ENCODE peak calls at places on chromosomes 16 and 17, in four cellular contexts. Y is GM12878, U is H1, X is HCT116. T is an unnamed sample. For H3K9me3, the result is how much of the 10 kb centered on the place peaks cover.

GRCh38 chr16:11985250-11985649 is 8.7 kb downstream of the SNX29 start:
- DNase-seq in Y (no peak), U (no peak), X (no peak), T (no peak)

GRCh38 chr17:61729690-61730268 is 133.5 kb downstream of the BRIP1 start:
- DNase-seq in Y (no peak), U (no peak), X (no peak), T (no peak)

GRCh38 chr17:61418433-61418832 is 18.8 kb downstream of the TBX2 start:
- DNase-seq in Y (no peak), U (no peak), X (no peak), T (no peak)

GRCh38 chr17:73068322-73069153 is 23.9 kb downstream of the SLC39A11 start:
- DNase-seq in Y (no peak), U (no peak), X (no peak), T (no peak)

GRCh38 chr17:46002311-46002972 is 3.4 kb downstream of the STH start:
- DNase-seq in Y (peak), U (peak), X (peak), T (peak)

GRCh38 chr16:22622703-22623102 is 112.0 kb downstream of the NPIPB5 start:
- DNase-seq in Y (no peak), U (no peak), X (no peak), T (no peak)

GRCh38 chr17:13202835-13203234 is 185.0 kb upstream of the ELAC2 start:
- DNase-seq in Y (no peak), U (no peak), X (no peak), T (no peak)

GRCh38 chr16:11349599-11350276 is 4.5 kb downstream of the RMI2 start:
- DNase-seq in Y (no peak), U (no peak), X (no peak), T (no peak)

GRCh38 chr17:34570491-34570890 is 8.9 kb upstream of the TMEM132E start:
- DNase-seq in Y (no peak), U (no peak), X (no peak), T (no peak)

GRCh38 chr16:84768061-84768797 is 51.6 kb upstream of the CRISPLD2 start:
- DNase-seq in Y (no peak), U (no peak), X (no peak), T (no peak)

GRCh38 chr17:78973792-78974520 is 5.8 kb downstream of the LGALS3BP start:
- DNase-seq in Y (no peak), U (no peak), X (no peak), T (no peak)

GRCh38 chr17:47427985-47428384 is 102.9 kb upstream of the NPEPPS start:
- DNase-seq in Y (no peak), U (no peak), X (no peak), T (no peak)

GRCh38 chr16:89476379-89476778 is 14.0 kb downstream of the ANKRD11 start:
- DNase-seq in Y (no peak), U (no peak), X (no peak), T (no peak)

GRCh38 chr16:89481556-89481955 is 8.8 kb downstream of the ANKRD11 start:
- DNase-seq in Y (no peak), U (no peak), X (no peak), T (no peak)

GRCh38 chr16:89476811-89477261 is 13.5 kb downstream of the ANKRD11 start:
- DNase-seq in Y (peak), U (no peak), X (no peak), T (no peak)

GRCh38 chr16:89475144-89475543 is 15.2 kb downstream of the ANKRD11 start:
- DNase-seq in Y (no peak), U (no peak), X (no peak), T (no peak)

GRCh38 chr16:89478576-89479221 is 11.7 kb downstream of the ANKRD11 start:
- DNase-seq in Y (no peak), U (no peak), X (no peak), T (no peak)
- TF ChIP-seq YY1 in Y (no peak), U (no peak), X (no peak), T (no peak)

GRCh38 chr17:26818736-26819135 is 475.2 kb upstream of the WSB1 start:
- DNase-seq in Y (no peak), U (no peak), X (peak), T (no peak)
- H3K9me3 ChIP-seq in Y (under half), U (half or more), X (half or more), T (half or more)

GRCh38 chr16:56610609-56611111 is 2.3 kb downstream of the MT2A start:
- DNase-seq in Y (no peak), U (no peak), X (no peak), T (no peak)

GRCh38 chr16:56609463-56609921 is 1.1 kb downstream of the MT2A start:
- DNase-seq in Y (peak), U (no peak), X (peak), T (no peak)

GRCh38 chr16:56610017-56610608 is 1.7 kb downstream of the MT2A start:
- DNase-seq in Y (peak), U (no peak), X (peak), T (no peak)

GRCh38 chr16:56613706-56614105 is 5.3 kb downstream of the MT2A start:
- DNase-seq in Y (no peak), U (no peak), X (no peak), T (no peak)

DNA sequence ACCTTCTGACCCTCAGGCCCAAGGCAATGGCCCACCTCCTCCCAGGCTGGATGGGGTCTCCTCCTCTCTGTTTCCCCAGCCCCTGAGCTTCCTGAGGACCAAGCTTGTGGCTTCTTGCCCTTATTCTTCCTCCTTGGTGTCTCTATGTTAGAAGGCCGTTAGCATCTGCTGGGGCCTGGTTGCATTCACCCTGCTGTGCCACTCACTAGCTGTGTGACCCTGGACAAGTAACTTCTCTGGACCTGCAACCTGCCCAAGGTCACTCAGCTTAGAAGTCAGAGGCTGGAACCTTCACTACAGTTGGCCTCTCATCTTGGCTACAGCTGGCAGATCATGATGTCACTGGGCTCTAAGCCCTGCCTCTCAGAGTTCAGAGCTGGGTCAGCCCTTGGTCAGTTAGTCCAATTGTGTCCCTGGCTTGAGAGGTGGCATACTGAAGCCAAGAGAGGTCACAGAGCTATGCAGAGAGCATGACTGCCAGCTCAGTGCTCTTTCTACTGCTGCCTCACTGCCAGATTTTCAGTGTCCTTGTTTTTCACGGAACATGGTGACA is 3.0 kb downstream of the MT2A start:
- DNase-seq in Y (no peak), U (no peak), X (peak), T (no peak)
- TF ChIP-seq YY1 in Y (no peak), U (no peak), X (no peak), T (no peak)

DNA sequence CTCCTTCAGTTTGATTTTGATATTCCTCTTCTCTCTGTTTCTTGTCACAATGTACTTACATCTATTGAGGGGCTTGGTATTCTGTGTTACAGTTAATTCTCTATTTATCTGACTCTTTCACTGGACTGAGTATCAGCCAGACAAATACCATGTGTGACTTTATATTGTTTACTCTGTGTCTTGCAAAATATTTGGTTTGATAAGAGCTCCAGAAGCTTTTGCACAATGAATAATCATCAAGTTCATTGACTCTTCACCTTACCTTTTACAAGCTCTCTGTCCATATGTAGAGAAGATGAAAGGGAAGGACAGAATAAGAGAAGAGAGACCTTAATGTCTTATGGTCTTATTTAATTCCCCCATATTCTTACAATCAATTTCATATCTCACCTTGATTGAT is 877.7 kb upstream of the CDH8 start:
- DNase-seq in Y (no peak), U (no peak), X (no peak), T (no peak)
- H3K9me3 ChIP-seq in Y (under half), U (under half), X (under half), T (under half)

DNA sequence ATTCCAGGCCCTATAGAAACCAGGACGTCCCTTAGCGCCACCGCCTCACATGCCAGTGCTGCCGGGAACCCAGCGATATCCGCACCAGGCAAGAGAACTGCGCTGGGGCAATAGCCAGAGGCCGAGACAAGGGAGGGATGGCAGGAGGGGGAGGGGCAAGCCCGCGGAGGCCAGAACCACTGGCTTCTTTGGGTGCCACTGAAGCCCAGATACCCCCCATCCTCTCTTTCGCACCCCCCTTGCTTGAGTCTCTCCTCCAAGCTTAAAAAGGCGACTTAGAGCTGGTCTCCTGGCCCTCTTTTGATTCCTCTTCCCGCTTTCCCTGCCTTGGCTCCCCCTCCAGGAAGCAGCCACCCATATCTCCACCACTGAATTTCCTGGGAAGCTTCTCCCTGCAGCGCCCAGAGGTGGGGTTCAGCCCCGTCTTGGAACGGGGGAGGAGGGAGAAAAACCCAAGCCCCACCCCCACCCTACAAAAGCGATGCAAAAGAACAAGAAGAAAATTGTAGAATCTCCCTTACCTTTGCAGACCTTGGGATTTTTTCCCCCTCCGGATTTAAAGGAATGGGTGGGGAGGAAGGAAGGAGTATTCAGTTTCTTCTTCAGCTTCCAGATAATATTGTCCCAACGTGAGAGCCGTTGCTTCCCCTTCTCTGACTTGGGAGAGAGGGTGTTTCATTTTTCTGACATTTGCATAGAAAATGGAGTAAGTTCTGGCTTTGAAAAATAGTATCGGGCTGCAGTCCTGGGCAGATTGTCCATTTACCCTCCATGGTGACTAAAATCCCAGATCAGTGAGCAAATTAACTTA is 622 bp downstream of the HOXB6 start:
- DNase-seq in Y (no peak), U (no peak), X (peak), T (no peak)
- TF ChIP-seq YY1 in Y (no peak), U (no peak), X (peak), T (no peak)

GRCh38 chr17:16593356-16594102 is 24.5 kb upstream of the ZNF287 start:
- DNase-seq in Y (no peak), U (no peak), X (no peak), T (no peak)
- H3K9me3 ChIP-seq in Y (under half), U (under half), X (under half), T (under half)

DNA sequence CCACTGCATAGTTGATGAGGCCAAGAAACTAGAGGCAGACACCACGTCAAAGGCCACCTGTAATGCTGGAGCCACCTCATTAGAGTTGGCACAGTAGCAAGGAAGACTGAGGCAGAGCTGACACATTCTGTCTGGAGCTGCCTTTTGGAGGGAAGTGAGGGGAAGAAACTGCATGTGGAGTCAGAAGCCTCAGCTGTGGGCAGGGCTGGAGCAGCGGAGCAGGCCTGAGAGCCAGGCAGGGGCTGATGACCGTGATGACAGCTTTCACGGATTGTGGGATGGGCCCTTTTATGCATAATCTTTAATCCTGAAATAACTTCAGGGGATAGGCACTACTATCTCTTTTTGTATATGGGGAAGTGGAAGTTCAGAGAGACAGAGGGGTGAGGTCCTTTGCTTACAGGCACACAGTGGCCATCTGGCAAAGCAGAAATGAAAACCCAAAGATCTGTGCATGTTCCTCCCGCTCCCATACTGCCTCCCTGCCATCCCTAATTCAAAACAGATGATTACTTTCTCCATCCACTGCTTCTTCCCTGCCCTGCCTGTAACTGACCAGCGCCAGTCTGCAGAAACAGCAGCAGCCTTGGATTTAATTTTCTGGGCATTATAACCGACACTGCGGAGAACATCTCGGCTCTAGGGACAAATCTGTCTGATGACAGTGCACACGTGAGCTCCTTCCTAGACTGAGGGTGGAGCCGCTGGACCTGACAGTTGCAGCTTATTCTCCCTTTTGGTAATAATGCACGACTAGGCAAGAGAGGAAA is 95.2 kb downstream of the UTP18 start:
- DNase-seq in Y (no peak), U (no peak), X (no peak), T (no peak)
- TF ChIP-seq YY1 in Y (no peak), U (no peak), X (no peak), T (no peak)

GRCh38 chr16:35575432-35575821 is 2116.0 kb downstream of the TP53TG3F start:
- DNase-seq in Y (no peak), U (no peak), X (no peak), T (no peak)

GRCh38 chr16:35573407-35573806 is 2114.0 kb downstream of the TP53TG3F start:
- DNase-seq in Y (no peak), U (no peak), X (no peak), T (no peak)

GRCh38 chr16:35574011-35574410 is 2114.6 kb downstream of the TP53TG3F start:
- DNase-seq in Y (no peak), U (no peak), X (no peak), T (no peak)

GRCh38 chr16:35572186-35572585 is 2112.8 kb downstream of the TP53TG3F start:
- DNase-seq in Y (no peak), U (no peak), X (no peak), T (no peak)

DNA sequence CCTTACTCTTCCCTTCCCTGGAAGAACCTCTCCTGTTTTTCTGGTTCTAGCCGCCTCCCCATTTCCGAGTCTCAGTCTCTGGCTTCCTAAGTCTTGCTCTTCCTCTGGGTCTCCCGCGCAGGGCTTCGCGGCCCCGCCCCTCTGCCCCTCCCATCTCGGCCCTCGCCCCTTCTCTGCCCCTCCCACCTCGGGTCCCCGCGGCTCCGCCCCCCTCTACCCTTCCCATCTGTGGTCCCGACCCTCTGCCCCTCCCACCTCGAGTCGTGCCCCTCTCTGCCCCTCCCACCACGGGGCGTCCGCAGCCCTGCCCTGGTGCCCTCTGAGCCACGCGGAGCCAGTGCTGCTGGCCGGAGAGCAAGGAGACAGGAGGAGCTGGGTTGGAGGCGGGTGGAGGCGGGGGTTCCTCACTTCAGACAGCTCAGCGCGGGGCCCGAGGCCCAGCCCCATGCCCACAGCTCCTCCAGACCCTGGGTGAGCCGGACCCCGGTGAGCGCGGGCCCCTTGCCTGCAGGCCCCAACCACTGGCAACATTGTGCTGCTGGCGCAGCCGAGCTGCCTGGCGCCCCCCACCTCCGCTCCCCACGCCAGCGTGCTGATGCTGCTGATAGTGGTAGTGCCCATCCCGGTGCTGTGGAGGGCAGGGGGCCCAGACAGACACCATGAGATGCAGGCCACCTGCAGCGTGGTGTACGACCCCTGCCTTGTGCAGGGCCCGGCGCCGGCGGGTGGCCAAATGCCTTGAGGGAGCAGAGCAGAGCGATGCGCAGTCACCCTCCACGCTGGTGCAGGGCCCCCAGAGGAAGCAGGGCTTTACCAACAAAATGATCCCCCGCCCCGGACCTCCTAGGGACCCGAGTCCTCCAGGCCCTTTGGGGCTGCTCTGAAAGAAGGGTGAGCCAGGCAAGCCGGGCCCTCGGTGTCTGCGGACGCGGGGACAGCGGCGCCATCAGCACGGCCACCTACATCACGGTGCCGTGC is 2115.3 kb downstream of the TP53TG3F start:
- DNase-seq in Y (no peak), U (no peak), X (no peak), T (no peak)
- H3K9me3 ChIP-seq in Y (under half), U (half or more), X (under half), T (under half)

DNA sequence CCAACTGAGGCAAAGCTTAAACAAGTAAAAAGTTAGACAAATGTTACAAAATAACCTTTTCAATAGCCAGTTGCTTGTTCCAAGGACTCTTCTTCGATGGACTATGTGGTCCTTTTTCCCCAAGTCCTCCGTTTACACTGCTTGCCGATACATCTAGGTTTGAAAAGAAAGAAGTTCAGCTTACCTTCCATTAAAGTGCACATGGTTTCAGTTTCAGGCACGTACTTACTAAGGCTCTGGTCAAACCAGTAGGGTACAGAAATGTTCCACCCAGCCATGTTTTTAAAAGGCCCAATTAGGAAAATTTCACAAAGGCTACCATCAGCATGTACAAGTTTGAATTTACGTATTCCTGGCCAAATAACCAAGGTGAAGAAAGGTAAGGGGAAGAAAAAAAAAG is 2.1 kb downstream of the SRSF2 start:
- DNase-seq in Y (no peak), U (no peak), X (no peak), T (no peak)
- TF ChIP-seq YY1 in Y (peak), U (no peak), X (no peak), T (no peak)

GRCh38 chr16:48647794-48648193 is 37.8 kb upstream of the N4BP1 start:
- DNase-seq in Y (no peak), U (no peak), X (no peak), T (no peak)
- H3K9me3 ChIP-seq in Y (under half), U (under half), X (under half), T (under half)

T was measured in NT2/D1.